ENCODE peak calls at places on chromosome 4, in ten cellular contexts. K, R, L, J, Y, I, F, S, W and G are unnamed samples.

GRCh38 chr4:105496899-105497298 is 23.0 kb upstream of the PPA2 start:
- DNase-seq in K (no peak), R (no peak), L (no peak), J (no peak), Y (no peak), I (no peak), F (no peak), S (no peak), W (no peak), G (no peak)

GRCh38 chr4:8199594-8200301 is 658 bp downstream of the SH3TC1 start:
- DNase-seq in K (no peak), R (peak), L (no peak), J (no peak), Y (no peak), I (no peak), F (no peak), S (no peak), W (no peak), G (no peak)

GRCh38 chr4:139171878-139172691 is 4.9 kb downstream of the ELF2 start:
- DNase-seq in K (no peak), R (no peak), L (no peak), J (peak), Y (no peak), I (peak), F (no peak), S (peak), W (no peak), G (no peak)

GRCh38 chr4:70718811-70719604 is 2.8 kb upstream of the RUFY3 start:
- DNase-seq in K (no peak), R (no peak), L (no peak), J (no peak), Y (no peak), I (no peak), F (no peak), S (no peak), W (no peak), G (no peak)

GRCh38 chr4:100462206-100462605 is 55.6 kb downstream of the EMCN start:
- DNase-seq in K (no peak), R (no peak), L (no peak), J (peak), Y (no peak), I (peak), F (no peak), S (no peak), W (no peak), G (no peak)

GRCh38 chr4:132956951-132957350 is 192.1 kb upstream of the PCDH10 start:
- DNase-seq in K (no peak), R (no peak), L (no peak), J (no peak), Y (no peak), I (no peak), F (no peak), S (no peak), W (no peak), G (no peak)

GRCh38 chr4:151719045-151719743 is 41.6 kb downstream of the GATB start:
- DNase-seq in K (no peak), R (no peak), L (no peak), J (no peak), Y (no peak), I (no peak), F (no peak), S (no peak), W (no peak), G (no peak)

GRCh38 chr4:186536285-186536684 is 19.1 kb downstream of the MTNR1A start:
- DNase-seq in K (no peak), R (no peak), L (no peak), J (no peak), Y (no peak), I (no peak), F (no peak), S (no peak), W (no peak), G (no peak)

GRCh38 chr4:156137971-156138581 is 184.4 kb upstream of the CTSO start:
- DNase-seq in K (no peak), R (no peak), L (no peak), J (no peak), Y (no peak), I (no peak), F (no peak), S (no peak), W (no peak), G (no peak)

GRCh38 chr4:123415977-123416376 is 19.4 kb downstream of the SPRY1 start:
- DNase-seq in K (peak), R (peak), L (no peak), J (peak), Y (no peak), I (no peak), F (no peak), S (peak), W (no peak), G (no peak)

GRCh38 chr4:39616651-39617050 is 22.0 kb downstream of the SMIM14 start:
- DNase-seq in K (no peak), R (no peak), L (no peak), J (peak), Y (no peak), I (peak), F (no peak), S (no peak), W (no peak), G (no peak)

GRCh38 chr4:84753318-84753972 is 170.5 kb downstream of the CDS1 start:
- DNase-seq in K (no peak), R (no peak), L (no peak), J (no peak), Y (no peak), I (no peak), F (no peak), S (no peak), W (no peak), G (no peak)

GRCh38 chr4:147736458-147736857 is 4.6 kb downstream of the ARHGAP10 start:
- DNase-seq in K (no peak), R (no peak), L (no peak), J (peak), Y (no peak), I (peak), F (no peak), S (peak), W (no peak), G (no peak)

GRCh38 chr4:24476209-24476781 is 108.1 kb downstream of the DHX15 start:
- DNase-seq in K (no peak), R (no peak), L (no peak), J (peak), Y (no peak), I (no peak), F (no peak), S (no peak), W (no peak), G (no peak)

GRCh38 chr4:187227907-187228699 is 504.4 kb upstream of the FAT1 start:
- DNase-seq in K (no peak), R (no peak), L (no peak), J (no peak), Y (no peak), I (no peak), F (no peak), S (peak), W (no peak), G (no peak)

GRCh38 chr4:29861307-29861706 is 858.9 kb upstream of the PCDH7 start:
- DNase-seq in K (no peak), R (no peak), L (no peak), J (no peak), Y (no peak), I (no peak), F (no peak), S (no peak), W (no peak), G (no peak)